ENCODE peak calls at places on chromosomes 1 and 21, in six cellular contexts. K is IMR-90, R is A549, H is HCT116, Q is K562, S is GM12878. G is an unnamed sample.

GRCh38 chr1:232344791-232345399 is 285.0 kb downstream of the SIPA1L2 start:
- DNase-seq in K (peak; percentile 31), R (no peak), H (no peak), Q (no peak), S (no peak), G (no peak)

GRCh38 chr1:14973773-14974172 is 179.8 kb upstream of the TMEM51 start:
- DNase-seq in K (no peak), R (no peak), H (no peak), Q (no peak), S (no peak), G (no peak)

GRCh38 chr1:203818399-203818798 is 23.0 kb downstream of the ZBED6 start:
- DNase-seq in K (no peak), R (no peak), H (no peak), Q (no peak), S (no peak), G (no peak)

GRCh38 chr1:78005755-78006154 is 1.0 kb downstream of the DNAJB4 start:
- DNase-seq in K (peak; percentile 94), R (no peak), H (peak; percentile 48), Q (no peak), S (no peak), G (peak; percentile 91)

GRCh38 chr1:245209658-245210415 is 55.1 kb downstream of the KIF26B start:
- DNase-seq in K (no peak), R (no peak), H (no peak), Q (no peak), S (no peak), G (no peak)

GRCh38 chr21:45453308-45453950 is 48.5 kb downstream of the COL18A1 start:
- DNase-seq in K (no peak), R (no peak), H (no peak), Q (no peak), S (no peak), G (no peak)

GRCh38 chr1:15089244-15089992 is 64.1 kb upstream of the TMEM51 start:
- DNase-seq in K (no peak), R (no peak), H (no peak), Q (no peak), S (no peak), G (peak; percentile 47)

GRCh38 chr1:4061521-4062031 is 161.5 kb upstream of the C1orf174 start:
- DNase-seq in K (no peak), R (no peak), H (no peak), Q (no peak), S (no peak), G (no peak)

GRCh38 chr21:44874497-44875331 is 1.2 kb upstream of the PTTG1IP start:
- DNase-seq in K (no peak), R (no peak), H (no peak), Q (no peak), S (no peak), G (peak; percentile 61)

GRCh38 chr1:155064109-155064812 is 721 bp downstream of the EFNA4 start:
- DNase-seq in K (peak; percentile 29), R (no peak), H (no peak), Q (peak; percentile 61), S (no peak), G (peak; percentile 54)

GRCh38 chr1:245698116-245698515 is 543.3 kb downstream of the KIF26B start:
- DNase-seq in K (no peak), R (no peak), H (no peak), Q (no peak), S (no peak), G (no peak)

GRCh38 chr1:34806396-34806795 is 13.6 kb downstream of the GJA4 start:
- DNase-seq in K (peak; percentile 50), R (no peak), H (no peak), Q (peak; percentile 6), S (no peak), G (no peak)

GRCh38 chr1:41730806-41731205 is 187.9 kb downstream of the HIVEP3 start:
- DNase-seq in K (no peak), R (no peak), H (no peak), Q (no peak), S (no peak), G (no peak)

GRCh38 chr1:237152506-237153335 is 110.7 kb downstream of the RYR2 start:
- DNase-seq in K (no peak), R (no peak), H (no peak), Q (no peak), S (no peak), G (no peak)

GRCh38 chr1:26726784-26727183 is 31.0 kb downstream of the ARID1A start:
- DNase-seq in K (no peak), R (no peak), H (no peak), Q (no peak), S (no peak), G (no peak)

GRCh38 chr1:24545673-24546072 is 10.2 kb upstream of the NCMAP start:
- DNase-seq in K (no peak), R (no peak), H (no peak), Q (no peak), S (no peak), G (no peak)

GRCh38 chr1:48870596-48870995 is 93.9 kb upstream of the BEND5 start:
- DNase-seq in K (no peak), R (no peak), H (no peak), Q (no peak), S (no peak), G (no peak)

GRCh38 chr1:160416369-160416768 is 16.0 kb downstream of the VANGL2 start:
- DNase-seq in K (peak; percentile 31), R (peak; percentile 55), H (peak; percentile 36), Q (no peak), S (no peak), G (peak; percentile 31)

GRCh38 chr1:41683681-41684500 is 199.4 kb upstream of the EDN2 start:
- DNase-seq in K (peak; percentile 41), R (no peak), H (no peak), Q (peak; percentile 27), S (no peak), G (peak; percentile 44)

GRCh38 chr1:116880952-116881351 is 28.8 kb upstream of the PTGFRN start:
- DNase-seq in K (no peak), R (no peak), H (no peak), Q (no peak), S (no peak), G (no peak)

GRCh38 chr1:199684686-199685273 is 342.7 kb upstream of the NR5A2 start:
- DNase-seq in K (peak; percentile 82), R (peak; percentile 56), H (peak; percentile 74), Q (peak; percentile 44), S (peak; percentile 8), G (peak; percentile 88)

GRCh38 chr1:25747046-25747705 is 52.8 kb upstream of the SELENON start:
- DNase-seq in K (no peak), R (no peak), H (no peak), Q (no peak), S (no peak), G (no peak)

GRCh38 chr1:226110249-226111108 is 48.0 kb downstream of the H3-3A start:
- DNase-seq in K (peak; percentile 58), R (peak; percentile 58), H (no peak), Q (peak; percentile 82), S (peak; percentile 41), G (peak; percentile 69)

GRCh38 chr1:41474490-41475271 is 9.8 kb downstream of the EDN2 start:
- DNase-seq in K (no peak), R (no peak), H (no peak), Q (no peak), S (no peak), G (no peak)

GRCh38 chr1:104991702-104992101 is 1242.0 kb downstream of the AMY1C start:
- DNase-seq in K (no peak), R (no peak), H (no peak), Q (no peak), S (no peak), G (no peak)

GRCh38 chr1:154351363-154352068 is 26.2 kb downstream of the ATP8B2 start:
- DNase-seq in K (no peak), R (no peak), H (no peak), Q (no peak), S (no peak), G (no peak)

GRCh38 chr21:33987461-33987860 is 71.9 kb upstream of the ATP5PO start:
- DNase-seq in K (no peak), R (no peak), H (no peak), Q (no peak), S (no peak), G (no peak)

GRCh38 chr1:60989745-60990718 is 92.3 kb upstream of the NFIA start:
- DNase-seq in K (peak; percentile 83), R (no peak), H (no peak), Q (peak; percentile 26), S (no peak), G (peak; percentile 97)

DNA sequence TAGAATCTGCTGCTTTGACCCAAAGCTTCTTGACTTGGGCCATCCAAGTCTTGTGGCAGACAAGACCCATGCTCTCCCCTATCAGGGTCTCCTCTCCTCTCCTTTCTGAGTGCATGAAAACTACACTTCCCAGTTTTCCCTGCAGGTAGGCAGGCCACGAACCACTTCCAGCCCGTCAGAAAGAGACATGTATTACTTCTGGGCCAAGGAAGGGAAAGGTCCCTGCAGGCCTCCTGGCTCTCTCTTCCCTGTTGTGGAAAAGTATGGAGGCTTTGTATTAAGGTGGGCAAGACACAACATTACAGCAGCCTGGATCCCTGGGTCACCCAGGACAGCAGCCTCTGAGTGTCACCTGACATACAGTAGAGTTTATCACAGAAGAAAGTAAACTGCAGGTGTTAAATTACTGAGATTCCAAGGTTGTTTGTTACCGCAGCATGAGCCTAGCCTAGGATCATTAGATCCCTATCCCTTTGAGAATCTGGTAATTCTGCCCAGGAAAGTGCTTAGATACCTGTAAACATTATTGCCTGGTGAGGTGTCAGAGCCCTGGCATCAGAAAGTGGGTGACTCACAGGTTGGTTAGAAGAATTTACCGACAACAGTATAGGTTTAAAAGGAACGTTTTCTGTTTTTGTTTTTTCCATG is 717.3 kb downstream of the MATN1 start:
- DNase-seq in K (no peak), R (no peak), H (peak; percentile 32), Q (no peak), S (no peak), G (no peak)
- H3K4me3 ChIP-seq in K (no peak overlapping the region), R (no peak overlapping the region), H (no peak overlapping the region), Q (no peak overlapping the region), S (no peak overlapping the region), G (no peak overlapping the region)

GRCh38 chr1:234969011-234969441 is 159.6 kb downstream of the TOMM20 start:
- DNase-seq in K (peak; percentile 84), R (no peak), H (no peak), Q (no peak), S (no peak), G (no peak)
- H3K4me2 ChIP-seq in K (peak overlapping the region; percentile 90), R (no peak overlapping the region), H (no peak overlapping the region), Q (no peak overlapping the region), S (no peak overlapping the region), G (no peak overlapping the region)

GRCh38 chr1:22030057-22030456 is 22.5 kb upstream of the CDC42 start:
- DNase-seq in K (no peak), R (no peak), H (no peak), Q (peak; percentile 3), S (no peak), G (no peak)

GRCh38 chr1:22021061-22021460 is 19.6 kb downstream of the CELA3A start:
- DNase-seq in K (no peak), R (no peak), H (no peak), Q (peak; percentile 17), S (no peak), G (no peak)

GRCh38 chr1:22026924-22027289 is 25.4 kb downstream of the CELA3A start:
- DNase-seq in K (no peak), R (no peak), H (no peak), Q (peak; percentile 12), S (no peak), G (no peak)

GRCh38 chr1:22024485-22025367 is 23.3 kb downstream of the CELA3A start:
- DNase-seq in K (peak; percentile 81), R (peak; percentile 83), H (peak; percentile 54), Q (peak; percentile 70), S (no peak), G (peak; percentile 88)

GRCh38 chr1:22025368-22026154 is 24.1 kb downstream of the CELA3A start:
- DNase-seq in K (peak; percentile 88), R (peak; percentile 69), H (peak; percentile 82), Q (peak; percentile 95), S (peak; percentile 89), G (peak; percentile 88)
- TF ChIP-seq POLR2A in K (peak; percentile 92), R (peak; percentile 49), H (peak; percentile 83), Q (peak; percentile 99), S (peak; percentile 95), G (peak; percentile 86)

GRCh38 chr1:170262540-170262939 is 116.8 kb downstream of the NTMT2 start:
- DNase-seq in K (no peak), R (no peak), H (no peak), Q (no peak), S (no peak), G (no peak)
- H3K4me3 ChIP-seq in K (no peak overlapping the region), R (no peak overlapping the region), H (no peak overlapping the region), Q (no peak overlapping the region), S (no peak overlapping the region), G (no peak overlapping the region)